ENCODE peak calls at places on chromosomes 7 and 10, in seven cellular contexts. H, R, T, A, F, O and X are unnamed samples.
A peak's percentile ranks its signal among the peaks of the same experiment; 100 is the strongest.

GRCh38 chr7:131532570-131533091 is 23.8 kb downstream of the PODXL start:
- DNase-seq in A (no peak), T (no peak), R (no peak), O (no peak), F (no peak), H (no peak), X (no peak)

GRCh38 chr10:104209575-104210198 is 22.5 kb downstream of the CFAP43 start:
- DNase-seq in R (peak; percentile 41), H (peak; percentile 67), T (peak; percentile 27), F (peak; percentile 48), O (no peak), A (peak; percentile 36), X (peak; percentile 32)

GRCh38 chr7:102425639-102426267 is 7.6 kb upstream of the ORAI2 start:
- DNase-seq in O (peak; percentile 84), F (no peak), A (no peak), R (no peak), H (no peak), T (no peak), X (no peak)

GRCh38 chr10:36063396-36063795 is 421.3 kb upstream of the FZD8 start:
- DNase-seq in T (no peak), R (no peak), H (no peak), A (no peak), F (no peak), O (no peak), X (no peak)

GRCh38 chr10:80133221-80133620 is 691 bp downstream of the PLAC9 start:
- DNase-seq in R (no peak), T (no peak), A (no peak), H (no peak), F (no peak), O (no peak), X (no peak)

GRCh38 chr7:98872328-98872924 is 2.6 kb upstream of the TMEM130 start:
- DNase-seq in A (peak; percentile 45), F (no peak), T (peak; percentile 57), H (peak; percentile 78), O (no peak), R (no peak), X (no peak)

GRCh38 chr7:47100815-47101435 is 481.0 kb downstream of the TNS3 start:
- DNase-seq in O (no peak), T (peak; percentile 57), R (peak; percentile 61), A (peak; percentile 34), H (peak; percentile 44), F (peak; percentile 81), X (peak; percentile 73)

GRCh38 chr10:112966191-112966855 is 16.3 kb downstream of the TCF7L2 start:
- DNase-seq in O (no peak), A (no peak), F (no peak), H (no peak), R (no peak), T (no peak), X (no peak)

GRCh38 chr7:128801008-128801407 is 9.2 kb downstream of the CCDC136 start:
- DNase-seq in R (no peak), A (no peak), T (no peak), F (no peak), H (no peak), O (no peak), X (no peak)

GRCh38 chr7:55415173-55415778 is 50.1 kb downstream of the LANCL2 start:
- DNase-seq in H (peak; percentile 88), F (peak; percentile 91), R (peak; percentile 43), O (peak; percentile 25), A (peak; percentile 71), T (peak; percentile 62), X (peak; percentile 66)
- TF ChIP-seq YY1 in H (no peak), F (no peak), R (no peak), O (peak; percentile 25), A (no peak), T (no peak), X (no peak)

GRCh38 chr7:70681847-70682350 is 450.0 kb upstream of the GALNT17 start:
- DNase-seq in R (no peak), T (no peak), O (peak; percentile 39), A (no peak), H (no peak), F (no peak), X (no peak)

GRCh38 chr7:70684173-70684572 is 447.8 kb upstream of the GALNT17 start:
- DNase-seq in T (no peak), O (no peak), F (no peak), R (no peak), A (no peak), H (no peak), X (no peak)

GRCh38 chr7:70678621-70679251 is 453.2 kb upstream of the GALNT17 start:
- DNase-seq in F (no peak), T (no peak), H (no peak), A (no peak), O (no peak), R (no peak), X (no peak)

GRCh38 chr7:70679666-70680065 is 452.3 kb upstream of the GALNT17 start:
- DNase-seq in H (no peak), A (no peak), T (no peak), O (peak; percentile 46), F (no peak), R (no peak), X (no peak)

DNA sequence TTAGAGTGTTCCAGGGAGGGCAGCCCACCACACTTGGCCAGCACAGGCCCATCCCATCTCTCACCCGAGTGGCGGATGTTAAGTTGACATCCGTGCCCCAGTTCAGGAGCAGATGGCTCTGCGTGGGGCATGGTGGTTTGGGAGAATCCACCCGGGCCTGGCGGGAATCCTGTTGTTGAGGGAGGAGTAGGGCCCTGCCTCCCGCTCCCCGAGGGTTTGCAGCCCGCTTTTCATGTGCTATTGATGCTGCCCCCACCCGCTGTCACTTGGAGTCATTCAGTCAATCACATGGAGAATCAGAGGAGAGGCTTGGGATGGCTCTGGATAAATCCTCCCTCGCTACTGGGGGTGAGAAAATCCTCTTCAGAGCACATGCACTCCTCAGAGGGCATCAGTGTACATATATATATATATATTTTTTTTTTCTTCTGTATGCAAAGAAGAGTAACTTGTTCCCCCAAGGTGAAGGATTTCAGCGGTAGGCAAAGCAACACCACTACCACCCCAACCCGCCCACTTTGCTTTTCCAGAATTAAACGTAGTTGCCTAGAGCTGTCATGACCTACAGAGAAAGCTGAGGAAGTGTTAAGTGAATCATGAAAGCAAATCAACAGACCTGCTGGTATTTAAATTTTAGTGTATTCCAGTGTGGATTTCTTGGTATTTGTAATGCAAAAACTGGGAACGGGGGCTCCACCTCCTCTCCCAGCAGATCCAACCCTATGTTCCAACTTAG is 450.7 kb upstream of the GALNT17 start:
- DNase-seq in R (no peak), T (no peak), H (no peak), O (no peak), A (no peak), F (peak; percentile 54), X (no peak)
- H3K4me3 ChIP-seq in R (no peak overlapping the region), T (no peak overlapping the region), H (no peak overlapping the region), O (peak overlapping the region; percentile 35), A (no peak overlapping the region), F (peak overlapping the region; percentile 6), X (no peak overlapping the region)

DNA sequence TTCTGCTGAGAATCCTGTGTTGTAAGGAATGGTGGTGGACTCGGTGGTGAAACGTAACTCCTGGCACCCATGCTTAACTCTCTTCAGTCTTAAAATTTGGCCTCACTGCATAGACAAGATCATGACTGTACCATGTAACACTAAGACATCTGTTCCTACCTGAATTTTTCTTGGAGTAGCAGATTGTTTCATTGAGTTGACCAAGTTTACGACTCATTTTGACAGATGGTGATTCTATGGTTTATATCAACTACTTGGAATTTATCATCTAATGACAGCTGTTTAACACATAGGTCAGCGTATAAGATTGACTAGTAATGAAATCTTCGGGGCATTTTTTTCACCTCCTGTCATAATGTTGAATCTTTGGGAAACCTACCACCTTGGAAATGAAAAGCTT is 184.2 kb downstream of the CELF2 start:
- DNase-seq in R (no peak), H (no peak), T (no peak), F (no peak), O (no peak), A (no peak), X (no peak)
- H3K36me3 ChIP-seq in R (no peaks in the 10 kb centered on the region), H (no peaks in the 10 kb centered on the region), T (no peaks in the 10 kb centered on the region), F (no peaks in the 10 kb centered on the region), O (peaks cover 24% of the 10 kb centered on the region), A (no peaks in the 10 kb centered on the region), X (no peaks in the 10 kb centered on the region)

GRCh38 chr10:5448333-5449048 is 36.1 kb downstream of the NET1 start:
- DNase-seq in F (no peak), R (no peak), A (no peak), T (peak; percentile 69), O (no peak), H (no peak), X (no peak)
- TF ChIP-seq YY1 in F (no peak), R (no peak), A (no peak), T (no peak), O (no peak), H (no peak), X (no peak)

GRCh38 chr10:101781984-101782810 is 1.0 kb downstream of the NPM3 start:
- DNase-seq in F (no peak), O (no peak), A (peak; percentile 17), H (peak; percentile 28), T (no peak), R (peak; percentile 35), X (no peak)

GRCh38 chr10:101780818-101781654 is 2.2 kb downstream of the NPM3 start:
- DNase-seq in O (peak; percentile 25), F (peak; percentile 88), A (peak; percentile 78), T (peak; percentile 35), R (peak; percentile 55), H (peak; percentile 94), X (peak; percentile 47)

GRCh38 chr10:101782811-101783735 is at the start of gene NPM3:
- DNase-seq in R (peak; percentile 59), F (peak; percentile 91), H (peak; percentile 94), T (peak; percentile 76), A (peak; percentile 83), O (no peak), X (peak; percentile 61)

GRCh38 chr10:101780187-101780817 is 2.9 kb downstream of the NPM3 start:
- DNase-seq in A (no peak), F (no peak), R (no peak), O (no peak), H (peak; percentile 30), T (no peak), X (no peak)

GRCh38 chr10:101781655-101781983 is 1.6 kb downstream of the NPM3 start:
- DNase-seq in O (no peak), F (no peak), H (peak; percentile 10), A (no peak), T (no peak), R (no peak), X (no peak)
- H3K4me3 ChIP-seq in O (peak overlapping the region; percentile 85), F (no peak overlapping the region), H (no peak overlapping the region), A (peak overlapping the region; percentile 73), T (peak overlapping the region; percentile 28), R (peak overlapping the region; percentile 74), X (no peak overlapping the region)

GRCh38 chr10:110571093-110571743 is 3.7 kb downstream of the SMC3 start:
- DNase-seq in R (no peak), O (no peak), T (no peak), F (no peak), H (no peak), A (no peak), X (no peak)
- H3K36me3 ChIP-seq in R (peaks cover 17% of the 10 kb centered on the region), O (no peaks in the 10 kb centered on the region), T (peaks cover 27% of the 10 kb centered on the region), F (peaks cover 19% of the 10 kb centered on the region), H (peaks cover 31% of the 10 kb centered on the region), A (peaks cover 55% of the 10 kb centered on the region), X (peaks cover 44% of the 10 kb centered on the region)

GRCh38 chr7:2063562-2064360 is 169.0 kb downstream of the MAD1L1 start:
- DNase-seq in H (peak; percentile 75), F (no peak), O (no peak), T (no peak), R (no peak), A (no peak), X (no peak)
- TF ChIP-seq YY1 in H (no peak), F (no peak), O (no peak), T (no peak), R (no peak), A (no peak), X (no peak)